ENCODE peak calls at places on chromosomes 7 and 10, in seven cellular contexts. V, R, Z, O, U, L and Q are unnamed samples.

GRCh38 chr7:44103941-44104879 is at the start of gene AEBP1:
- DNase-seq in O (peak), L (peak), U (peak), V (no peak), Z (peak), R (peak), Q (peak)

GRCh38 chr7:100642534-100642907 is 1.2 kb upstream of the TFR2 start:
- DNase-seq in U (no peak), L (no peak), Z (no peak), V (no peak), R (no peak), O (no peak), Q (no peak)

GRCh38 chr7:151485006-151485732 is 34.5 kb downstream of the RHEB start:
- DNase-seq in Z (no peak), U (no peak), R (no peak), V (no peak), O (peak), L (no peak), Q (no peak)

GRCh38 chr10:98422182-98422581 is 7.2 kb upstream of the PYROXD2 start:
- DNase-seq in O (no peak), Z (no peak), U (no peak), L (no peak), R (no peak), V (no peak), Q (no peak)

GRCh38 chr7:46512901-46513431 is 591.9 kb upstream of the IGFBP3 start:
- DNase-seq in L (no peak), R (peak), O (no peak), V (no peak), Z (no peak), U (no peak), Q (no peak)

GRCh38 chr10:76287856-76288255 is 856.4 kb downstream of the LRMDA start:
- DNase-seq in U (no peak), O (no peak), L (no peak), V (no peak), Z (no peak), R (no peak), Q (no peak)

GRCh38 chr7:83648464-83649241 is at the start of gene SEMA3E:
- DNase-seq in L (no peak), V (no peak), O (peak), U (peak), R (peak), Z (peak), Q (peak)

GRCh38 chr7:74475243-74475986 is 21.7 kb downstream of the GTF2IRD1 start:
- DNase-seq in V (no peak), O (no peak), L (no peak), R (no peak), U (no peak), Z (no peak), Q (no peak)

GRCh38 chr10:99304027-99304856 is 24.9 kb upstream of the CNNM1 start:
- DNase-seq in O (peak), R (peak), Z (no peak), U (no peak), L (no peak), V (no peak), Q (peak)

GRCh38 chr7:90853205-90853604 is 257.1 kb downstream of the CDK14 start:
- DNase-seq in U (no peak), O (no peak), Z (no peak), V (no peak), L (no peak), R (no peak), Q (no peak)

GRCh38 chr10:127028556-127028955 is 123.3 kb downstream of the DOCK1 start:
- DNase-seq in Z (no peak), O (no peak), R (no peak), U (no peak), L (no peak), V (no peak), Q (no peak)

GRCh38 chr10:114874827-114875541 is 53.4 kb downstream of the FHIP2A start:
- DNase-seq in O (peak), L (no peak), U (peak), V (no peak), R (peak), Z (peak), Q (peak)

GRCh38 chr7:96723622-96724021 is 14.0 kb upstream of the SEM1 start:
- DNase-seq in U (no peak), L (no peak), V (no peak), R (no peak), Z (no peak), O (no peak), Q (no peak)

GRCh38 chr10:92695679-92696605 is 6.2 kb downstream of the HHEX start:
- DNase-seq in L (no peak), O (peak), V (no peak), Z (no peak), R (peak), U (peak), Q (peak)

GRCh38 chr7:22393825-22394458 is 37.0 kb upstream of the RAPGEF5 start:
- DNase-seq in R (peak), O (peak), Z (no peak), L (no peak), V (no peak), U (no peak), Q (no peak)

GRCh38 chr7:23012797-23013714 is 874 bp downstream of the HYCC1 start:
- DNase-seq in Z (peak), V (no peak), O (peak), L (no peak), U (peak), R (peak), Q (no peak)

GRCh38 chr10:10605551-10606081 is 412.1 kb upstream of the CELF2 start:
- DNase-seq in V (no peak), R (peak), O (peak), U (no peak), L (no peak), Z (no peak), Q (no peak)

GRCh38 chr7:50333266-50333665 is 28.8 kb downstream of the IKZF1 start:
- DNase-seq in V (no peak), R (no peak), U (no peak), O (no peak), Z (no peak), L (no peak), Q (peak)

GRCh38 chr7:127736511-127736910 is 84.5 kb downstream of the SND1 start:
- DNase-seq in Z (no peak), U (no peak), L (no peak), O (no peak), V (no peak), R (no peak), Q (no peak)